ENCODE peak calls at places on chromosomes 3 and 15, in ten cellular contexts. D is lower lobe of right lung; X is heart left ventricle; U is H1; Y is upper lobe of right lung; S is CD8-positive, alpha-beta T cell; F is cardiac muscle cell; I is upper lobe of left lung; B is body of pancreas; N is BE2C. J is an unnamed sample.

GRCh38 chr3:128567705-128568356 is 74.8 kb upstream of the GATA2 start:
- DNase-seq in Y (no peak), B (no peak), X (no peak), S (no peak), U (no peak), N (no peak), I (no peak), F (no peak), D (no peak), J (no peak)

GRCh38 chr3:23028294-23028693 is 174.8 kb upstream of the UBE2E2 start:
- DNase-seq in S (no peak), N (no peak), B (no peak), U (no peak), I (no peak), D (no peak), X (no peak), F (no peak), Y (no peak), J (no peak)

GRCh38 chr3:126514161-126514560 is 3.4 kb downstream of the UROC1 start:
- DNase-seq in Y (peak; percentile 33), F (no peak), I (no peak), D (no peak), S (no peak), B (no peak), X (peak; percentile 39), U (no peak), N (no peak), J (no peak)

GRCh38 chr15:77026501-77027110 is 31.7 kb downstream of the PSTPIP1 start:
- DNase-seq in D (no peak), I (peak; percentile 19), B (no peak), S (no peak), X (peak; percentile 47), Y (peak; percentile 62), F (peak; percentile 44), N (no peak), U (peak; percentile 44), J (no peak)

GRCh38 chr3:11998091-11998490 is 6.1 kb upstream of the SYN2 start:
- DNase-seq in N (no peak), X (no peak), S (no peak), D (no peak), I (no peak), F (no peak), U (no peak), B (no peak), Y (no peak), J (no peak)

GRCh38 chr3:185029071-185029470 is 123.8 kb downstream of the C3orf70 start:
- DNase-seq in D (no peak), X (no peak), S (no peak), B (no peak), F (no peak), I (no peak), Y (no peak), N (no peak), U (no peak), J (no peak)

GRCh38 chr3:154059798-154060197 is 61.4 kb upstream of the ARHGEF26 start:
- DNase-seq in N (no peak), F (peak; percentile 16), S (no peak), X (no peak), I (no peak), D (no peak), Y (no peak), B (peak; percentile 5), U (no peak), J (no peak)

GRCh38 chr15:66785637-66786036 is 83.6 kb downstream of the SMAD6 start:
- DNase-seq in N (no peak), B (no peak), U (no peak), D (no peak), S (no peak), I (no peak), Y (no peak), F (no peak), X (no peak), J (no peak)

DNA sequence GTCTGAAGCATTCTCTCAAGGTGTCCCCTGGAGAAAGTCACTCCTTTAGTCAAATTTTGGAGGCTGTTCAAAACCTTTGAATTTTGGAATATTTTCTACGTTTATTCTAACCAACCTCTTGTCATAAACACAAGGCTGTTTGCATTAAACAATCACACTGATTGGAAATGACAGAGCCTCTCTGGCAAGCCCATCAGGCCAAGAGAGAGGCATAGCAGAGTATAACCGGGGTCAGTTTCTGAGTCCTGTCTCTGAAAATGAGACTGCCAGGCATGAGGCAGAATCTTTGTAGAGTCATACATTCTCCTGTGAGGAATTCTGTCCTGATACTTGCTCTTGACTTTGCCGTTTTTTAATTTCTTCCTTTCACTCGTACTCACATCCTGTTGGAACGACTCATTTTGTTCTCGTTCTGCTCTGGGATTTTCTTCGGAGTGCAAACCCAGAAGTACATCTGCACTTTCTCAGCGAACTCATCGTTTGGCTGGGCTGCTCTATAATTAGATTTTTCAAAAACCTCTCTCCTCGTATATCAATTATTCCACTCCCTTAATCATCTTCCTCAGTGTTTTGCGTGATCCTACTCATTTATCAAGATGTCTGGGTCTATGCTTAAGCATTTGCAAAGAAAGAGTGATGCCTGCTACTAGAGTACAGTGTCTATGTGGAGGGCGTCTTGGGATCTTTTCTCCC is 114.2 kb downstream of the AGBL1 start:
- DNase-seq in I (no peak), X (no peak), D (no peak), F (no peak), U (no peak), N (no peak), B (no peak), Y (no peak), S (no peak), J (no peak)
- H3K4me3 ChIP-seq in I (no peak overlapping the region), X (no peak overlapping the region), D (no peak overlapping the region), F (no peak overlapping the region), U (no peak overlapping the region), N (no peak overlapping the region), B (no peak overlapping the region), Y (peak overlapping the region; percentile 6), S (no peak overlapping the region), J (no peak overlapping the region)

GRCh38 chr3:181711325-181712135 is at the start of gene SOX2:
- DNase-seq in S (no peak), U (peak; percentile 83), D (peak; percentile 74), B (peak; percentile 70), Y (peak; percentile 80), X (peak; percentile 73), F (peak; percentile 86), N (peak; percentile 92), I (peak; percentile 62), J (no peak)

GRCh38 chr3:181712190-181712504 is 422 bp downstream of the SOX2 start:
- DNase-seq in X (no peak), Y (no peak), N (no peak), F (no peak), I (no peak), B (no peak), D (no peak), S (no peak), U (no peak), J (no peak)

GRCh38 chr3:181713673-181714270 is 2.0 kb downstream of the SOX2 start:
- DNase-seq in F (no peak), I (no peak), X (no peak), B (no peak), Y (no peak), D (no peak), N (no peak), U (no peak), S (no peak), J (no peak)

GRCh38 chr3:181712505-181713299 is 977 bp downstream of the SOX2 start:
- DNase-seq in U (peak; percentile 62), X (no peak), Y (peak; percentile 61), S (no peak), I (no peak), N (no peak), D (no peak), B (no peak), F (no peak), J (no peak)

GRCh38 chr3:181713300-181713647 is 1.5 kb downstream of the SOX2 start:
- DNase-seq in U (no peak), D (no peak), X (no peak), I (no peak), Y (no peak), S (no peak), F (no peak), B (no peak), N (no peak), J (no peak)
- H3K27me3 ChIP-seq in U (no peaks in the 10 kb centered on the region), D (peaks cover 99% of the 10 kb centered on the region), X (peaks cover 61% of the 10 kb centered on the region), I (peaks cover 45% of the 10 kb centered on the region), Y (peaks cover 98% of the 10 kb centered on the region), S (peaks cover 67% of the 10 kb centered on the region), F (peaks cover 98% of the 10 kb centered on the region), B (no peaks in the 10 kb centered on the region), N (peaks cover 22% of the 10 kb centered on the region), J (peaks cover 50% of the 10 kb centered on the region)

GRCh38 chr3:189262746-189263145 is 91.0 kb downstream of the TPRG1 start:
- DNase-seq in X (peak; percentile 60), N (peak; percentile 34), F (no peak), S (no peak), B (peak; percentile 6), U (no peak), D (no peak), Y (no peak), I (no peak), J (no peak)

GRCh38 chr3:189258261-189258660 is 86.5 kb downstream of the TPRG1 start:
- DNase-seq in B (no peak), N (no peak), Y (no peak), S (no peak), F (no peak), D (no peak), X (peak; percentile 42), U (no peak), I (no peak), J (no peak)

GRCh38 chr3:189260556-189261493 is 89.1 kb downstream of the TPRG1 start:
- DNase-seq in I (peak; percentile 26), D (no peak), B (no peak), S (no peak), Y (peak; percentile 72), F (no peak), N (no peak), U (no peak), X (peak; percentile 65), J (no peak)
- H3K4me1 ChIP-seq in I (peaks cover 5% of the 10 kb centered on the region), D (no peaks in the 10 kb centered on the region), B (no peaks in the 10 kb centered on the region), S (no peaks in the 10 kb centered on the region), Y (peaks cover 7% of the 10 kb centered on the region), F (no peaks in the 10 kb centered on the region), N (no peaks in the 10 kb centered on the region), U (no peaks in the 10 kb centered on the region), X (no peaks in the 10 kb centered on the region), J (no peaks in the 10 kb centered on the region)

GRCh38 chr15:95298729-95299128 is 1031.8 kb upstream of the NR2F2 start:
- DNase-seq in N (no peak), B (no peak), F (no peak), X (no peak), S (no peak), U (no peak), I (no peak), Y (no peak), D (no peak), J (no peak)

GRCh38 chr15:95303659-95304058 is 1026.8 kb upstream of the NR2F2 start:
- DNase-seq in F (peak; percentile 56), S (no peak), U (no peak), I (no peak), Y (no peak), X (no peak), B (no peak), N (no peak), D (no peak), J (no peak)

GRCh38 chr15:95302206-95302605 is 1028.3 kb upstream of the NR2F2 start:
- DNase-seq in D (no peak), N (no peak), F (no peak), Y (no peak), B (no peak), I (no peak), U (no peak), S (no peak), X (no peak), J (no peak)

GRCh38 chr15:95302809-95303208 is 1027.7 kb upstream of the NR2F2 start:
- DNase-seq in S (no peak), I (no peak), X (no peak), D (no peak), B (no peak), U (no peak), N (no peak), Y (no peak), F (no peak), J (no peak)

DNA sequence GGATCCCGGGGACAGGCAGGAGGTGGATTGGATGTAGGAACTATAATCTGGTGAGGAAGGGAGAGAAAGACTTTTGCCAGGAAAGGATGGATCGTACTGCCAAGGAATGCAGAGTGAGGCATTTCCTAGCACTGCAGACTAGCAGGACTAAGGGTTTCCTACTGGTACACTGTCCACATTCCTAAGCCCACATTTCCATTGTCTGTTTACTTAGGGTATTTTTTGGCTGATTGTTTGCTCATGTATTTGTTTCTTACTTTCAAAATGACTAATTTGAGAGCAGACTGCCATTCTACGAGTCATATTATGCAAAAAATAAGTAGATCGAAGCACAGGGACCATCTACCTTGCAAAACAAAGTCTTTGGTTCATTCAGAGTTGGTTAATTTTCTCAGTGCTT is 1029.5 kb upstream of the NR2F2 start:
- DNase-seq in I (no peak), S (no peak), F (no peak), D (no peak), Y (no peak), B (no peak), X (no peak), U (no peak), N (no peak), J (no peak)
- H3K4me3 ChIP-seq in I (no peak overlapping the region), S (no peak overlapping the region), F (no peak overlapping the region), D (no peak overlapping the region), Y (no peak overlapping the region), B (no peak overlapping the region), X (no peak overlapping the region), U (no peak overlapping the region), N (no peak overlapping the region), J (no peak overlapping the region)